ENCODE peak calls at places on chromosomes 13 and 19, in eight cellular contexts. J is fibroblast of pulmonary artery; S is T-helper 2 cell; W is activated T-cell treated with anti-CD3 and anti-CD28 coated beads, Interleukin-2, amount 50 U/mL, for 24 hours; K is stimulated activated CD4-positive, alpha-beta T cell treated with anti-CD3 and anti-CD28 coated beads, Interleukin-2, amount 100 ng/mL, for 24 hours; H is stimulated activated CD8-positive, alpha-beta memory T cell treated with anti-CD3 and anti-CD28 coated beads, Interleukin-12 subunit alpha, Interleukin-12 subunit beta, amount 100 ng/mL, for 1 hour; P is NCI-H446 treated with DMSO at 0.1 percent for 48 hours; V is EH. C is an unnamed sample.
A peak's percentile ranks its signal among the peaks of the same experiment; 100 is the strongest.

GRCh38 chr19:6769006-6769637 is 1.9 kb upstream of the SH2D3A start:
- DNase-seq in J (peak; percentile 49), W (no peak), K (no peak), P (no peak), H (no peak), V (peak; percentile 30), S (no peak), C (no peak)

GRCh38 chr13:106496072-106496997 is 39.1 kb downstream of the EFNB2 start:
- DNase-seq in K (no peak), H (no peak), J (peak; percentile 47), V (no peak), P (no peak), S (no peak), W (no peak), C (no peak)

GRCh38 chr19:46616631-46617322 is 8.1 kb downstream of the PTGIR start:
- DNase-seq in J (peak; percentile 82), P (peak; percentile 46), V (peak; percentile 77), S (no peak), H (no peak), K (peak; percentile 58), W (peak; percentile 68), C (peak; percentile 78)

GRCh38 chr19:49097453-49098288 is 12.4 kb downstream of the SNRNP70 start:
- DNase-seq in H (peak; percentile 55), S (peak; percentile 59), V (peak; percentile 83), K (peak; percentile 74), W (peak; percentile 79), P (peak; percentile 42), J (peak; percentile 80), C (peak; percentile 67)

GRCh38 chr19:35249146-35249847 is 495 bp downstream of the LSR start:
- DNase-seq in J (no peak), W (no peak), H (no peak), V (no peak), K (no peak), S (no peak), P (no peak), C (peak; percentile 54)

GRCh38 chr19:17495639-17496265 is 15.7 kb upstream of the PGLS start:
- DNase-seq in J (no peak), W (no peak), V (no peak), P (no peak), K (no peak), H (no peak), S (no peak), C (no peak)

GRCh38 chr19:34365463-34366401 is 736 bp downstream of the GPI start:
- DNase-seq in J (peak; percentile 44), V (peak; percentile 51), H (no peak), K (peak; percentile 31), S (no peak), W (no peak), P (no peak), C (peak; percentile 70)

GRCh38 chr19:45547965-45548609 is 36.5 kb downstream of the OPA3 start:
- DNase-seq in V (peak; percentile 91), W (no peak), P (no peak), S (no peak), H (no peak), J (peak; percentile 49), K (no peak), C (peak; percentile 73)

GRCh38 chr13:109314101-109314500 is 472.3 kb downstream of the IRS2 start:
- DNase-seq in V (no peak), W (no peak), S (no peak), P (no peak), H (no peak), J (no peak), K (no peak), C (no peak)

GRCh38 chr13:30869491-30869890 is 36.6 kb upstream of the MEDAG start:
- DNase-seq in V (peak; percentile 57), K (no peak), H (no peak), P (no peak), J (no peak), S (no peak), W (no peak), C (no peak)

GRCh38 chr13:38167164-38167822 is 182.4 kb upstream of the UFM1 start:
- DNase-seq in K (no peak), P (no peak), V (no peak), S (no peak), W (no peak), J (no peak), H (no peak), C (no peak)

GRCh38 chr19:10975374-10976036 is 14.7 kb downstream of the SMARCA4 start:
- DNase-seq in W (no peak), S (no peak), P (no peak), J (peak; percentile 77), H (no peak), V (peak; percentile 74), K (no peak), C (no peak)

GRCh38 chr19:56084835-56085536 is 36.1 kb downstream of the ZNF787 start:
- DNase-seq in K (no peak), J (no peak), H (no peak), V (no peak), S (no peak), W (no peak), P (no peak), C (no peak)

GRCh38 chr13:113816248-113816924 is 47.5 kb downstream of the GAS6 start:
- DNase-seq in P (no peak), S (no peak), K (no peak), V (no peak), J (no peak), W (no peak), H (no peak), C (no peak)

GRCh38 chr13:69389899-69390298 is 717.7 kb upstream of the ATXN8OS start:
- DNase-seq in J (no peak), S (no peak), W (no peak), K (no peak), H (no peak), V (no peak), P (no peak), C (no peak)

GRCh38 chr19:18675779-18676178 is 7.7 kb upstream of the CRTC1 start:
- DNase-seq in P (no peak), H (no peak), S (no peak), W (no peak), V (peak; percentile 30), K (no peak), J (peak; percentile 40), C (no peak)

GRCh38 chr13:95641961-95642621 is 2.4 kb downstream of the DZIP1 start:
- DNase-seq in J (peak; percentile 50), V (peak; percentile 67), H (no peak), S (no peak), K (no peak), P (no peak), W (no peak), C (peak; percentile 53)

GRCh38 chr19:40671404-40671803 is 19.0 kb downstream of the NUMBL start:
- DNase-seq in K (no peak), J (no peak), P (no peak), S (no peak), H (no peak), V (no peak), W (no peak), C (no peak)